ENCODE peak calls at places on chromosomes 16 and 17, in ten cellular contexts. V, G, R, N, I, T, K, E, D and U are unnamed samples.

GRCh38 chr16:30896890-30897730 is 696 bp downstream of the CTF1 start:
- DNase-seq in V (peak; percentile 94), G (peak; percentile 92), R (peak; percentile 94), N (peak; percentile 90), I (peak; percentile 91), T (peak; percentile 89), K (peak; percentile 97), E (peak; percentile 86), D (peak; percentile 86), U (peak; percentile 84)

GRCh38 chr16:24046442-24046841 is 209.7 kb upstream of the CACNG3 start:
- DNase-seq in V (no peak), G (no peak), R (no peak), N (no peak), I (no peak), T (no peak), K (no peak), E (no peak), D (no peak), U (no peak)

GRCh38 chr17:29747660-29748059 is 124.9 kb upstream of the CORO6 start:
- DNase-seq in V (no peak), G (no peak), R (no peak), N (no peak), I (no peak), T (no peak), K (no peak), E (no peak), D (no peak), U (no peak)

GRCh38 chr17:64024781-64025731 is 4.6 kb upstream of the ICAM2 start:
- DNase-seq in V (no peak), G (no peak), R (no peak), N (no peak), I (no peak), T (no peak), K (no peak), E (no peak), D (no peak), U (no peak)

GRCh38 chr17:20922128-20922670 is 120.6 kb downstream of the USP22 start:
- DNase-seq in V (no peak), G (no peak), R (no peak), N (peak; percentile 53), I (no peak), T (peak; percentile 33), K (peak; percentile 64), E (no peak), D (no peak), U (peak; percentile 32)

GRCh38 chr16:85142771-85143211 is 30.5 kb upstream of the CIBAR2 start:
- DNase-seq in V (no peak), G (no peak), R (no peak), N (no peak), I (no peak), T (no peak), K (no peak), E (no peak), D (no peak), U (no peak)

GRCh38 chr16:51222016-51222415 is 70.9 kb upstream of the SALL1 start:
- DNase-seq in V (no peak), G (no peak), R (no peak), N (no peak), I (no peak), T (no peak), K (no peak), E (no peak), D (no peak), U (no peak)

GRCh38 chr16:75087040-75087979 is 29.3 kb downstream of the LDHD start:
- DNase-seq in V (no peak), G (no peak), R (no peak), N (no peak), I (peak; percentile 63), T (no peak), K (peak; percentile 71), E (no peak), D (no peak), U (peak; percentile 72)

GRCh38 chr17:2398655-2399571 is 1.9 kb downstream of the MNT start:
- DNase-seq in V (peak; percentile 72), G (peak; percentile 47), R (peak; percentile 70), N (peak; percentile 76), I (peak; percentile 61), T (peak; percentile 82), K (peak; percentile 61), E (no peak), D (no peak), U (no peak)

GRCh38 chr16:48203974-48204824 is 39.9 kb upstream of the LONP2 start:
- DNase-seq in V (no peak), G (no peak), R (peak; percentile 76), N (no peak), I (peak; percentile 30), T (peak; percentile 44), K (no peak), E (no peak), D (no peak), U (no peak)

GRCh38 chr16:86018487-86018886 is 119.5 kb downstream of the IRF8 start:
- DNase-seq in V (no peak), G (no peak), R (no peak), N (no peak), I (peak; percentile 49), T (no peak), K (peak; percentile 69), E (peak; percentile 41), D (no peak), U (peak; percentile 19)

GRCh38 chr16:31128711-31129567 is 6.6 kb downstream of the PRSS8 start:
- DNase-seq in V (no peak), G (peak; percentile 82), R (no peak), N (no peak), I (peak; percentile 79), T (no peak), K (peak; percentile 60), E (no peak), D (no peak), U (no peak)

GRCh38 chr16:47854737-47855136 is 301.1 kb downstream of the ABCC12 start:
- DNase-seq in V (no peak), G (no peak), R (no peak), N (no peak), I (no peak), T (no peak), K (no peak), E (no peak), D (no peak), U (no peak)

GRCh38 chr17:74981979-74982662 is 5.3 kb upstream of the CDR2L start:
- DNase-seq in V (peak; percentile 80), G (peak; percentile 79), R (no peak), N (peak; percentile 69), I (peak; percentile 77), T (peak; percentile 76), K (peak; percentile 86), E (no peak), D (peak; percentile 57), U (no peak)

GRCh38 chr17:81119223-81120148 is 45.8 kb upstream of the PVALEF start:
- DNase-seq in V (peak; percentile 95), G (peak; percentile 89), R (peak; percentile 81), N (peak; percentile 50), I (peak; percentile 71), T (peak; percentile 100), K (peak; percentile 71), E (peak; percentile 60), D (peak; percentile 99), U (peak; percentile 46)

GRCh38 chr17:42050360-42051012 is at the start of gene C17orf113:
- DNase-seq in V (peak; percentile 56), G (peak; percentile 62), R (peak; percentile 74), N (peak; percentile 34), I (peak; percentile 61), T (peak; percentile 61), K (peak; percentile 70), E (peak; percentile 22), D (no peak), U (peak; percentile 41)

DNA sequence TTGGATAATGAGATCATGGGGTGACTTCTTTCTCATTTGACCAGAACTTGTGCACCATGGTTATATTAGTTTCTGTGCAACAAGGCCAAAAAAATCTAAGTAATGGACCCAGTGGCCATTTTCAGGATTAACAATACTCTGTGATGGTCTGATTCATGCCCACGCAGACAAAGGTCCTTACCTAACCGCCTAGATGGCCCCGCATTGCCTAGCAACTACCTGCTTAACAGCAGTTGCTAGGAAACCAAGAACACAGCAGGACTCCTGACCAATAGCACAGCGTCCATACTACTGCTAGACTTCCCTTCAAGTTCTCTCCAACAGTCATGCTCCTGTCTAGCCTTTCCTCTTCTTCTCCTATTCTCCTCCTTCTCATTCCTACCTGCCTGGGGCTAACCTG is 22.5 kb downstream of the MIS12 start:
- DNase-seq in V (no peak), G (no peak), R (no peak), N (no peak), I (no peak), T (peak; percentile 51), K (no peak), E (no peak), D (no peak), U (no peak)
- TF ChIP-seq POLR2A in V (no peak), G (no peak), R (no peak), N (no peak), I (no peak), T (no peak), K (no peak), E (no peak), D (no peak), U (no peak)

DNA sequence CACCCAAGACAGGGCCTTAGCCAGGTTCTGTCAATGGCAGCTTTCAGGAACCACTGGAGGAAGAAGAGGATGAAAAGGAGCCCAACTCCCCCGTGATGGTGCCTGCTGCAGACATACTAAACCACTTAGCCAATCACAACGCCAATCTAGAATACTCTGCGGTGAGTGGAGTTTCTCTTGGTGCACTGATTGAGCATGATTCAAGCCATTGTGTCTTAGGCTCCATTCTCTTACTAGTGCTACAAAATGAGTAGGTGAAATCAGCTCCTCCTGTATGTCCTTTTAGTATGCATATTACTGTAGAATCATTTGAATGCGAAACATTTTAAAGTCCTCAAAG is 1.4 kb downstream of the SETD6 start:
- DNase-seq in V (no peak), G (no peak), R (no peak), N (no peak), I (no peak), T (no peak), K (no peak), E (no peak), D (no peak), U (no peak)
- H3K4me3 ChIP-seq in V (no peak overlapping the region), G (peak overlapping the region; percentile 96), R (no peak overlapping the region), N (no peak overlapping the region), I (no peak overlapping the region), T (no peak overlapping the region), K (no peak overlapping the region), E (no peak overlapping the region), D (peak overlapping the region; percentile 72), U (no peak overlapping the region)

DNA sequence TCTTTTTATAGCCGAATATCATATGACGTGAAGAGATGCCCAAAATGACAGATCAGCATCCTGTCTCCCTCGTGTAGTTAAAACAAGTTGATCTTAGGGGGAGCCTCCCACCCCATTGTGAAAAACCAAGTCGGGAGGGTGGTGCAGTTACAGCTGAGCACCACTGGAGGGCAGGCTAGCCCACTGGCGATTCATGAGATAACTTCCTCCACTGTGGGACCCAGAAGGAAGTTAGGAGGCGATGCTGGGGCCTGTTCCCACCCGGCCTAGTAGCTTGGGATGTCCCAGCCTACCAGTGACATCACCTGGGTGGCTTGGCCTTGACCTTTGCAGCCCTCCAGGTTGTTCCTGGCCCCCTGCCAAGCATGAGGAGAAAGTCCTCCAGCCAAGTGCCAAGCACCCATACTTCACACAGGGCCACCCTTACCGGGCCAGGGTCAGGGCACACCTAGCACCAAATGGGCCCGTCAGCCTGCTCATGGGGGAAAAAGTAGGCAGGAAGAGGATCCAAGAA is 8.1 kb upstream of the CPNE2 start:
- DNase-seq in V (peak; percentile 69), G (peak; percentile 65), R (peak; percentile 81), N (peak; percentile 69), I (peak; percentile 72), T (peak; percentile 81), K (peak; percentile 75), E (peak; percentile 67), D (peak; percentile 63), U (peak; percentile 57)
- TF ChIP-seq POLR2A in V (no peak), G (no peak), R (no peak), N (no peak), I (no peak), T (no peak), K (no peak), E (no peak), D (no peak), U (no peak)

GRCh38 chr17:44820631-44821196 is 9.4 kb downstream of the GJC1 start:
- DNase-seq in V (no peak), G (no peak), R (no peak), N (peak; percentile 44), I (no peak), T (peak; percentile 67), K (no peak), E (no peak), D (peak; percentile 98), U (no peak)
- H3K4me3 ChIP-seq in V (no peak overlapping the region), G (no peak overlapping the region), R (no peak overlapping the region), N (no peak overlapping the region), I (no peak overlapping the region), T (peak overlapping the region; percentile 6), K (no peak overlapping the region), E (no peak overlapping the region), D (peak overlapping the region; percentile 16), U (no peak overlapping the region)